ENCODE peak calls at places on chromosomes 13 and 19, in six cellular contexts. One of them, this sample, is unnamed.

GRCh38 chr19:54875506-54875905 is 1.5 kb downstream of the FCAR start:
- DNase-seq in K562: no peak
- DNase-seq in HepG2: no peak
- DNase-seq in endothelial cell of umbilical vein: no peak
- DNase-seq in GM12878: no peak
- DNase-seq in A549: no peak
- DNase-seq in this sample: peak

GRCh38 chr13:76512676-76513277 is 373.4 kb downstream of the KCTD12 start:
- DNase-seq in K562: no peak
- DNase-seq in endothelial cell of umbilical vein: peak
- DNase-seq in GM12878: no peak
- DNase-seq in HepG2: no peak
- DNase-seq in A549: peak
- DNase-seq in this sample: peak

GRCh38 chr19:51181913-51182419 is 39.9 kb downstream of the SIGLEC7 start:
- DNase-seq in K562: no peak
- DNase-seq in endothelial cell of umbilical vein: no peak
- DNase-seq in HepG2: no peak
- DNase-seq in GM12878: no peak
- DNase-seq in A549: no peak
- DNase-seq in this sample: peak

GRCh38 chr19:23318143-23318542 is 67.9 kb upstream of the ZNF724 start:
- DNase-seq in GM12878: no peak
- DNase-seq in HepG2: no peak
- DNase-seq in endothelial cell of umbilical vein: no peak
- DNase-seq in K562: no peak
- DNase-seq in A549: no peak
- DNase-seq in this sample: peak

GRCh38 chr19:7544626-7545025 is 9.1 kb downstream of the PNPLA6 start:
- DNase-seq in K562: no peak
- DNase-seq in A549: no peak
- DNase-seq in GM12878: no peak
- DNase-seq in endothelial cell of umbilical vein: no peak
- DNase-seq in HepG2: no peak
- DNase-seq in this sample: peak

GRCh38 chr19:13037161-13037560 is 41.9 kb downstream of the NFIX start:
- DNase-seq in GM12878: no peak
- DNase-seq in A549: peak
- DNase-seq in K562: no peak
- DNase-seq in endothelial cell of umbilical vein: peak
- DNase-seq in HepG2: no peak
- DNase-seq in this sample: peak

GRCh38 chr13:28532226-28533048 is 37.5 kb upstream of the FLT1 start:
- DNase-seq in GM12878: no peak
- DNase-seq in endothelial cell of umbilical vein: peak
- DNase-seq in HepG2: no peak
- DNase-seq in A549: no peak
- DNase-seq in K562: peak
- DNase-seq in this sample: no peak

GRCh38 chr13:23707674-23708073 is 137.5 kb downstream of the TNFRSF19 start:
- DNase-seq in A549: peak
- DNase-seq in endothelial cell of umbilical vein: peak
- DNase-seq in K562: no peak
- DNase-seq in HepG2: no peak
- DNase-seq in GM12878: no peak
- DNase-seq in this sample: peak

GRCh38 chr13:73952683-73953082 is 181.5 kb downstream of the KLF12 start:
- DNase-seq in K562: no peak
- DNase-seq in endothelial cell of umbilical vein: no peak
- DNase-seq in A549: no peak
- DNase-seq in HepG2: no peak
- DNase-seq in GM12878: no peak
- DNase-seq in this sample: no peak

GRCh38 chr19:46115396-46116109 is 8.9 kb downstream of the IGFL3 start:
- DNase-seq in K562: no peak
- DNase-seq in HepG2: no peak
- DNase-seq in GM12878: peak
- DNase-seq in A549: no peak
- DNase-seq in endothelial cell of umbilical vein: no peak
- DNase-seq in this sample: peak

GRCh38 chr19:31185261-31185660 is 164.0 kb downstream of the TSHZ3 start:
- DNase-seq in GM12878: no peak
- DNase-seq in A549: no peak
- DNase-seq in endothelial cell of umbilical vein: no peak
- DNase-seq in K562: no peak
- DNase-seq in HepG2: no peak
- DNase-seq in this sample: no peak

GRCh38 chr13:49993666-49994065 is 3.2 kb upstream of the TRIM13 start:
- DNase-seq in A549: no peak
- DNase-seq in GM12878: no peak
- DNase-seq in endothelial cell of umbilical vein: no peak
- DNase-seq in K562: no peak
- DNase-seq in HepG2: no peak
- DNase-seq in this sample: no peak

GRCh38 chr13:49716615-49717014 is 25.3 kb upstream of the EBPL start:
- DNase-seq in endothelial cell of umbilical vein: no peak
- DNase-seq in HepG2: no peak
- DNase-seq in A549: no peak
- DNase-seq in K562: no peak
- DNase-seq in GM12878: no peak
- DNase-seq in this sample: no peak

GRCh38 chr13:73825143-73825542 is 309.1 kb downstream of the KLF12 start:
- DNase-seq in A549: no peak
- DNase-seq in endothelial cell of umbilical vein: no peak
- DNase-seq in K562: no peak
- DNase-seq in HepG2: no peak
- DNase-seq in GM12878: no peak
- DNase-seq in this sample: no peak

GRCh38 chr19:51565583-51565982 is 5.5 kb upstream of the ZNF175 start:
- DNase-seq in A549: no peak
- DNase-seq in GM12878: no peak
- DNase-seq in endothelial cell of umbilical vein: no peak
- DNase-seq in K562: no peak
- DNase-seq in HepG2: no peak
- DNase-seq in this sample: peak

GRCh38 chr19:56538761-56539263 is at the start of gene ZFP28:
- DNase-seq in endothelial cell of umbilical vein: no peak
- DNase-seq in K562: no peak
- DNase-seq in A549: no peak
- DNase-seq in GM12878: no peak
- DNase-seq in HepG2: no peak
- DNase-seq in this sample: no peak

GRCh38 chr13:111792956-111793355 is 274.0 kb upstream of the SOX1 start:
- DNase-seq in GM12878: no peak
- DNase-seq in K562: no peak
- DNase-seq in A549: no peak
- DNase-seq in HepG2: no peak
- DNase-seq in endothelial cell of umbilical vein: no peak
- DNase-seq in this sample: no peak

GRCh38 chr19:3821156-3821555 is 35.0 kb upstream of the MATK start:
- DNase-seq in A549: peak
- DNase-seq in endothelial cell of umbilical vein: no peak
- DNase-seq in GM12878: no peak
- DNase-seq in HepG2: no peak
- DNase-seq in K562: no peak
- DNase-seq in this sample: no peak

GRCh38 chr13:80342541-80343371 is 1.8 kb upstream of the SPRY2 start:
- DNase-seq in GM12878: no peak
- DNase-seq in endothelial cell of umbilical vein: peak
- DNase-seq in HepG2: peak
- DNase-seq in A549: peak
- DNase-seq in K562: peak
- DNase-seq in this sample: peak

GRCh38 chr19:35533822-35534521 is 716 bp downstream of the GAPDHS start:
- DNase-seq in GM12878: no peak
- DNase-seq in K562: no peak
- DNase-seq in endothelial cell of umbilical vein: no peak
- DNase-seq in A549: peak
- DNase-seq in HepG2: peak
- DNase-seq in this sample: peak

GRCh38 chr13:41327994-41328778 is 17.1 kb downstream of the NAA16 start:
- DNase-seq in endothelial cell of umbilical vein: peak
- DNase-seq in A549: no peak
- DNase-seq in K562: no peak
- DNase-seq in GM12878: no peak
- DNase-seq in HepG2: no peak
- DNase-seq in this sample: no peak

GRCh38 chr13:41326661-41327060 is 15.6 kb downstream of the NAA16 start:
- DNase-seq in HepG2: no peak
- DNase-seq in endothelial cell of umbilical vein: no peak
- DNase-seq in A549: no peak
- DNase-seq in K562: no peak
- DNase-seq in GM12878: no peak
- DNase-seq in this sample: no peak
- TF ChIP-seq MYC in HepG2: no peak
- TF ChIP-seq MYC in endothelial cell of umbilical vein: no peak
- TF ChIP-seq MYC in A549: no peak
- TF ChIP-seq MYC in K562: no peak
- TF ChIP-seq MYC in GM12878: no peak
- TF ChIP-seq MYC in this sample: no peak

DNA sequence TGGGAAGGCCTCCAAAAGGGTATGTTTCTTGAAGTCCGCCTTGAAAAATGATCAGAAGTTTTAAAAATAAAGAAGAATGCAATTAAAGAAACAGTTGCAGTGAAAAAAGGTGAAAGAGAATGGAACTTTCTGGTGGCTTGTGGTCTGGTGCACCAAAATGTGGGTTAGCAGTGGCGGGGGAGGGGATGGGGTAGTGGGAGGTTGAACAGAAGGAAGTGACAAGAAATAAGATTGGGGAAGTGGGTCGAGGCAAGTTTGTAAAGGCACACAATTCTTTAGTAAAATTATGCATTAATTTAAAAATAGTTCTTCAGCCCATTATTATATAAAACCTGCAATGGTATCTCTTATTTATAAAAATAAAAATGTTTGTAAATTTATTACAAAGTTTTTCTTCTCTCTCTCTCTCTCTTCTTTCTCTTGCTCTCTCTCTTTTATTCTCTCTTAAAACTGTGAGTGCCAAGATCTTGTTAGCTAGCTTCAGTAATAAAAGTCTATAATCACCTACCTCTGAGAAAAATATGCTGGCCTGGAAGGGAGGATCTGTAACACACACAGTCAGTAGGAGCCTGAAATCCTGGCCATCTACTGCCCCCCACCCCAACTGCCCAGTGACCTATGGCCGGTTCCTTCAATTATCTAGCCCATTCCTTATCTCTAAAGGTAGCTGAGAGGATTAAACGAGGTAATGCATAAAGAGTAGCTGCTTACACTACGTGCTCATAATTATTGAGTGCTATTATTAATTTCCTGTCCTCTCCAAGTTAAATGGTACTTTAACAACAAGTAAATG is 2.2 kb downstream of the LCP1 start:
- DNase-seq in GM12878: no peak
- DNase-seq in endothelial cell of umbilical vein: no peak
- DNase-seq in A549: no peak
- DNase-seq in K562: peak
- DNase-seq in HepG2: no peak
- DNase-seq in this sample: peak
- H3K4me3 ChIP-seq in GM12878: peak
- H3K4me3 ChIP-seq in endothelial cell of umbilical vein: no peak
- H3K4me3 ChIP-seq in A549: no peak
- H3K4me3 ChIP-seq in K562: peak
- H3K4me3 ChIP-seq in HepG2: no peak
- H3K4me3 ChIP-seq in this sample: peak

GRCh38 chr19:43683905-43684304 is 13.9 kb upstream of the PLAUR start:
- DNase-seq in K562: no peak
- DNase-seq in GM12878: no peak
- DNase-seq in HepG2: no peak
- DNase-seq in A549: no peak
- DNase-seq in endothelial cell of umbilical vein: no peak
- DNase-seq in this sample: no peak
- TF ChIP-seq CTCF in K562: no peak
- TF ChIP-seq CTCF in GM12878: no peak
- TF ChIP-seq CTCF in HepG2: no peak
- TF ChIP-seq CTCF in A549: no peak
- TF ChIP-seq CTCF in endothelial cell of umbilical vein: no peak
- TF ChIP-seq CTCF in this sample: no peak

GRCh38 chr13:114029866-114030625 is 56.2 kb upstream of the C13orf46 start:
- DNase-seq in A549: no peak
- DNase-seq in K562: no peak
- DNase-seq in endothelial cell of umbilical vein: no peak
- DNase-seq in HepG2: peak
- DNase-seq in GM12878: no peak
- DNase-seq in this sample: no peak

GRCh38 chr13:114026128-114026880 is 52.4 kb upstream of the C13orf46 start:
- DNase-seq in K562: no peak
- DNase-seq in HepG2: no peak
- DNase-seq in GM12878: no peak
- DNase-seq in A549: no peak
- DNase-seq in endothelial cell of umbilical vein: no peak
- DNase-seq in this sample: no peak

GRCh38 chr13:114025432-114026127 is 51.7 kb upstream of the C13orf46 start:
- DNase-seq in K562: peak
- DNase-seq in A549: no peak
- DNase-seq in HepG2: no peak
- DNase-seq in endothelial cell of umbilical vein: no peak
- DNase-seq in GM12878: no peak
- DNase-seq in this sample: peak

GRCh38 chr13:114027046-114027760 is 53.3 kb upstream of the C13orf46 start:
- DNase-seq in HepG2: no peak
- DNase-seq in endothelial cell of umbilical vein: peak
- DNase-seq in GM12878: no peak
- DNase-seq in A549: no peak
- DNase-seq in K562: no peak
- DNase-seq in this sample: no peak

DNA sequence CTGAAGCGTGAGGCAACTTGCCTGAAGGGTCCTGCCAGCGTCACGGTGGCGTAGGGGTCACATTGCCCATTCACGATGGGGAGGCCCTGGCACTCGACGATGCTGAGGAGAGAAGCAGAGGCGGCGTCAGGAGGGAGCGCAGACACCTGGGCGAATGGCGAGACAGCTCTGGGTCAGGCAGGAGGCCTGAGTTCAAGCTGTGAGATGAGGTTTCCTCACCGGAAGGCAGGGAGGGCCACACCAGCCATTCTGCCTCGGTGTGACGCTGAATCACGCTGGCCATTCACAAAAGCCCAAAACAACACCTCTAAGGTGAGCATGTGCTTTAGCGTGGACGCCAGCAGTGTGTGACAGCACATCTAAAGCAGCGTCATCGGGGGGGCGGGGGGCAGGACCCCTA is 54.0 kb upstream of the C13orf46 start:
- DNase-seq in K562: no peak
- DNase-seq in A549: no peak
- DNase-seq in GM12878: no peak
- DNase-seq in HepG2: no peak
- DNase-seq in endothelial cell of umbilical vein: no peak
- DNase-seq in this sample: no peak
- TF ChIP-seq MYC in K562: no peak
- TF ChIP-seq MYC in A549: no peak
- TF ChIP-seq MYC in GM12878: no peak
- TF ChIP-seq MYC in HepG2: no peak
- TF ChIP-seq MYC in endothelial cell of umbilical vein: no peak
- TF ChIP-seq MYC in this sample: no peak